ENCODE peak calls at places on chromosomes 1 and 21, in ten cellular contexts. L is PC-3; J is right cardiac atrium; U is upper lobe of right lung; K is K562; Y is T-cell; A is activated CD8-positive, alpha-beta T cell treated with anti-CD3 and anti-CD28 coated beads, Interleukin-2, amount 10 ng/mL, durations not matched to agents 7 days and 5 days; O is heart right ventricle; V is left cardiac atrium; T is effector memory CD8-positive, alpha-beta T cell. W is an unnamed sample.

GRCh38 chr1:171500803-171501202 is 15.5 kb downstream of the PRRC2C start:
- ATAC-seq in V (no peak), Y (no peak), O (no peak), K (no peak), L (no peak), U (no peak), J (no peak), T (no peak), A (no peak), W (no peak)

GRCh38 chr1:43054961-43055360 is 96.3 kb upstream of the SLC2A1 start:
- ATAC-seq in O (no peak), L (no peak), T (no peak), K (no peak), A (no peak), V (no peak), Y (no peak), U (no peak), J (no peak), W (no peak)

GRCh38 chr1:151756291-151756690 is 7.0 kb downstream of the MRPL9 start:
- ATAC-seq in U (no peak), L (peak), O (no peak), J (peak), V (no peak), A (no peak), K (peak), T (no peak), Y (no peak), W (peak)

GRCh38 chr1:107724648-107725047 is 240.3 kb downstream of the VAV3 start:
- ATAC-seq in U (no peak), T (no peak), V (no peak), L (no peak), Y (no peak), O (no peak), K (no peak), J (no peak), A (no peak), W (no peak)

GRCh38 chr1:109356959-109357358 is 40.8 kb downstream of the SORT1 start:
- ATAC-seq in T (no peak), A (no peak), U (no peak), Y (no peak), J (no peak), V (no peak), K (no peak), O (no peak), L (no peak), W (no peak)

GRCh38 chr21:37370152-37371040 is 3.8 kb downstream of the DYRK1A start:
- ATAC-seq in O (no peak), K (peak), U (no peak), L (peak), A (no peak), T (no peak), V (no peak), J (no peak), Y (no peak), W (peak)

GRCh38 chr1:12472798-12473551 is 145.0 kb downstream of the DHRS3 start:
- ATAC-seq in V (no peak), Y (peak), A (peak), U (peak), K (peak), L (no peak), O (no peak), J (peak), T (peak), W (peak)

GRCh38 chr1:214582289-214582891 is 20.6 kb upstream of the CENPF start:
- ATAC-seq in U (no peak), V (no peak), Y (no peak), T (no peak), K (no peak), O (no peak), A (no peak), J (no peak), L (peak), W (no peak)

GRCh38 chr1:9730096-9730901 is 78.8 kb downstream of the PIK3CD start:
- ATAC-seq in T (no peak), Y (no peak), O (peak), A (no peak), U (peak), V (peak), J (peak), L (no peak), K (no peak), W (no peak)

GRCh38 chr1:181490740-181491712 is 7.7 kb downstream of the CACNA1E start:
- ATAC-seq in J (peak), L (no peak), T (no peak), U (peak), Y (no peak), K (no peak), A (no peak), O (peak), V (peak), W (no peak)

GRCh38 chr1:107138166-107138565 is 2.7 kb upstream of the NTNG1 start:
- ATAC-seq in T (no peak), V (peak), O (no peak), L (no peak), A (no peak), J (no peak), U (no peak), K (no peak), Y (no peak), W (no peak)

W was measured in activated T-helper 17 cell treated with anti-CD3 and anti-CD28 coated beads, Interleukin-2, amount 50 U/mL, for 72 hours.